ENCODE peak calls at places on chromosomes 1 and 21, in eight cellular contexts. G is A549, W is ovary, X is stomach, D is heart left ventricle, R is testis, O is IMR-90, B is breast epithelium. U is an unnamed sample.

GRCh38 chr1:220843481-220844011 is 35.7 kb upstream of the HLX start:
- DNase-seq in G (no peak), D (peak; percentile 84), B (no peak), R (peak; percentile 23), X (no peak), O (peak; percentile 55), W (no peak), U (no peak)

GRCh38 chr1:91891486-91891885 is 5.5 kb upstream of the TGFBR3 start:
- DNase-seq in D (no peak), W (no peak), G (no peak), O (peak; percentile 71), B (no peak), R (no peak), X (no peak), U (peak; percentile 62)

GRCh38 chr1:58993403-58993802 is 209.6 kb upstream of the JUN start:
- DNase-seq in R (no peak), D (no peak), W (no peak), B (no peak), X (no peak), G (no peak), O (no peak), U (no peak)

GRCh38 chr1:179016694-179017382 is 8.9 kb upstream of the FAM20B start:
- DNase-seq in X (peak; percentile 94), R (peak; percentile 76), D (peak; percentile 87), B (peak; percentile 80), O (peak; percentile 82), W (peak; percentile 63), G (peak; percentile 92), U (peak; percentile 90)

GRCh38 chr1:177228721-177229088 is 57.9 kb downstream of the BRINP2 start:
- DNase-seq in O (peak; percentile 50), G (peak; percentile 57), W (no peak), R (no peak), D (no peak), B (no peak), X (no peak), U (no peak)

GRCh38 chr1:223123238-223123976 is 19.6 kb downstream of the TLR5 start:
- DNase-seq in D (peak; percentile 71), G (peak; percentile 64), O (peak; percentile 45), B (peak; percentile 47), X (peak; percentile 71), R (peak; percentile 84), W (peak; percentile 73), U (peak; percentile 91)

GRCh38 chr1:1841575-1841991 is 49.3 kb downstream of the GNB1 start:
- DNase-seq in O (no peak), G (no peak), X (no peak), D (no peak), W (no peak), B (no peak), R (no peak), U (no peak)

GRCh38 chr1:207052736-207053545 is at the start of gene PFKFB2:
- DNase-seq in R (peak; percentile 99), O (peak; percentile 87), B (peak; percentile 100), D (peak; percentile 98), W (peak; percentile 98), X (peak; percentile 100), G (peak; percentile 98), U (peak; percentile 99)

GRCh38 chr21:29481641-29482040 is 182.9 kb downstream of the BACH1 start:
- DNase-seq in G (no peak), O (peak; percentile 73), D (no peak), W (no peak), X (no peak), B (no peak), R (no peak), U (no peak)

GRCh38 chr1:214609692-214610091 is 6.7 kb downstream of the CENPF start:
- DNase-seq in X (no peak), D (no peak), B (no peak), W (no peak), O (no peak), G (no peak), R (no peak), U (no peak)

GRCh38 chr1:204221271-204221670 is 7.5 kb upstream of the GOLT1A start:
- DNase-seq in W (no peak), R (no peak), G (no peak), O (no peak), D (no peak), B (no peak), X (peak; percentile 17), U (peak; percentile 56)

GRCh38 chr1:232558974-232559373 is 71.0 kb downstream of the SIPA1L2 start:
- DNase-seq in X (no peak), O (no peak), W (no peak), R (no peak), B (no peak), D (no peak), G (no peak), U (no peak)

GRCh38 chr1:12099610-12100009 is 36.5 kb downstream of the TNFRSF8 start:
- DNase-seq in W (no peak), G (no peak), X (no peak), R (no peak), B (no peak), D (peak; percentile 5), O (no peak), U (no peak)

GRCh38 chr1:67831850-67832513 is 1.3 kb downstream of the GNG12 start:
- DNase-seq in B (peak; percentile 52), R (peak; percentile 76), W (peak; percentile 67), D (peak; percentile 66), G (peak; percentile 81), X (peak; percentile 63), O (peak; percentile 81), U (peak; percentile 70)

GRCh38 chr1:87940410-87940809 is 611.7 kb downstream of the LMO4 start:
- DNase-seq in R (no peak), W (no peak), D (no peak), X (no peak), B (no peak), O (no peak), G (peak; percentile 81), U (no peak)

GRCh38 chr1:47998396-47998990 is 1.3 kb upstream of the TRABD2B start:
- DNase-seq in G (no peak), O (no peak), W (no peak), X (no peak), B (no peak), R (no peak), D (no peak), U (no peak)

GRCh38 chr1:81670286-81670685 is 130.4 kb upstream of the ADGRL2 start:
- DNase-seq in O (peak; percentile 97), X (peak; percentile 92), G (peak; percentile 56), D (peak; percentile 88), R (peak; percentile 89), W (peak; percentile 68), B (peak; percentile 66), U (peak; percentile 39)

GRCh38 chr1:53398091-53398490 is 61.1 kb upstream of the DMRTB1 start:
- DNase-seq in D (no peak), O (peak; percentile 32), B (no peak), G (no peak), X (no peak), R (no peak), W (no peak), U (no peak)

GRCh38 chr21:46207006-46207919 is 21.3 kb downstream of the LSS start:
- DNase-seq in R (no peak), D (no peak), W (peak; percentile 17), X (no peak), O (no peak), G (no peak), B (no peak), U (no peak)

GRCh38 chr1:151989131-151989868 is 4.4 kb downstream of the S100A10 start:
- DNase-seq in W (no peak), D (peak; percentile 88), B (no peak), G (peak; percentile 84), O (peak; percentile 83), X (peak; percentile 59), R (no peak), U (peak; percentile 81)
- TF ChIP-seq POLR2A in W (no peak), D (no peak), B (no peak), G (no peak), O (peak; percentile 16), X (no peak), R (no peak), U (no peak)

GRCh38 chr21:36700295-36700960 is 1.5 kb downstream of the SIM2 start:
- DNase-seq in G (no peak), R (no peak), B (no peak), W (no peak), X (no peak), O (no peak), D (no peak), U (no peak)
- H3K4me3 ChIP-seq in G (peak overlapping the region; percentile 61), R (peak overlapping the region; percentile 18), B (peak overlapping the region; percentile 57), W (no peak overlapping the region), X (peak overlapping the region; percentile 54), O (peak overlapping the region; percentile 57), D (peak overlapping the region; percentile 25), U (no peak overlapping the region)

GRCh38 chr21:44819283-44820243 is 1.7 kb upstream of the SUMO3 start:
- DNase-seq in G (no peak), X (no peak), B (no peak), W (peak; percentile 38), R (no peak), O (no peak), D (no peak), U (no peak)

GRCh38 chr21:44817506-44817880 is 369 bp downstream of the SUMO3 start:
- DNase-seq in O (peak; percentile 88), D (peak; percentile 93), W (peak; percentile 95), X (peak; percentile 94), G (peak; percentile 86), R (peak; percentile 92), B (peak; percentile 84), U (peak; percentile 98)

GRCh38 chr21:44816761-44817505 is 929 bp downstream of the SUMO3 start:
- DNase-seq in B (no peak), G (no peak), O (no peak), W (peak; percentile 66), X (no peak), R (no peak), D (no peak), U (no peak)

GRCh38 chr21:44818636-44819011 is 762 bp upstream of the SUMO3 start:
- DNase-seq in W (peak; percentile 61), X (no peak), B (no peak), R (no peak), D (no peak), O (no peak), G (no peak), U (peak; percentile 89)

GRCh38 chr21:44817914-44818635 is at the start of gene SUMO3:
- DNase-seq in O (peak; percentile 76), G (peak; percentile 74), B (peak; percentile 76), W (peak; percentile 86), D (peak; percentile 80), X (peak; percentile 86), R (peak; percentile 84), U (peak; percentile 96)
- TF ChIP-seq POLR2A in O (peak; percentile 74), G (peak; percentile 53), B (peak; percentile 45), W (peak; percentile 98), D (peak; percentile 97), X (no peak), R (peak; percentile 85), U (peak; percentile 46)

GRCh38 chr1:30403732-30404131 is 319.7 kb downstream of the MATN1 start:
- DNase-seq in R (no peak), D (no peak), X (no peak), W (no peak), O (no peak), B (no peak), G (no peak), U (no peak)

GRCh38 chr1:30403061-30403645 is 320.2 kb downstream of the MATN1 start:
- DNase-seq in D (no peak), X (no peak), W (no peak), O (no peak), R (no peak), G (no peak), B (no peak), U (no peak)

GRCh38 chr1:30400436-30400975 is 322.9 kb downstream of the MATN1 start:
- DNase-seq in W (no peak), B (no peak), R (no peak), D (no peak), X (no peak), O (no peak), G (no peak), U (peak; percentile 26)

GRCh38 chr1:30404341-30404740 is 319.0 kb downstream of the MATN1 start:
- DNase-seq in W (no peak), D (no peak), G (no peak), R (no peak), X (peak; percentile 17), O (no peak), B (no peak), U (peak; percentile 71)

GRCh38 chr1:30402031-30402430 is 321.4 kb downstream of the MATN1 start:
- DNase-seq in X (no peak), B (no peak), W (no peak), R (no peak), O (no peak), G (no peak), D (no peak), U (no peak)
- H3K4me3 ChIP-seq in X (no peak overlapping the region), B (no peak overlapping the region), W (no peak overlapping the region), R (no peak overlapping the region), O (no peak overlapping the region), G (no peak overlapping the region), D (no peak overlapping the region), U (no peak overlapping the region)